ENCODE peak calls at places on chromosome 2, in four cellular contexts. B is HFFc6; E is IMR-90; C is stimulated activated naive CD4-positive, alpha-beta T cell treated with Interleukin-2 at 50 U/mL for 16 hours. X is an unnamed sample.

GRCh38 chr2:82027901-82028570 is 1723.5 kb upstream of the LRRTM1 start:
- DNase-seq in E (no peak), B (no peak), C (no peak), X (no peak)

GRCh38 chr2:117763806-117764205 is 50.7 kb upstream of the DDX18 start:
- DNase-seq in C (no peak), E (no peak), B (no peak), X (no peak)

GRCh38 chr2:224444783-224445182 is 42.9 kb upstream of the FAM124B start:
- DNase-seq in E (no peak), C (no peak), B (no peak), X (no peak)

GRCh38 chr2:129070663-129071062 is 752.0 kb upstream of the HS6ST1 start:
- DNase-seq in B (no peak), C (no peak), E (no peak), X (no peak)

GRCh38 chr2:61645911-61646310 is 107.8 kb upstream of the XPO1 start:
- DNase-seq in B (peak; percentile 90), C (no peak), E (peak; percentile 96), X (no peak)

GRCh38 chr2:61889212-61889956 is 928 bp upstream of the CCT4 start:
- DNase-seq in E (no peak), B (no peak), C (no peak), X (no peak)

GRCh38 chr2:230824406-230824978 is 40.2 kb upstream of the ITM2C start:
- DNase-seq in E (peak; percentile 81), B (peak; percentile 78), C (peak; percentile 25), X (peak; percentile 65)

GRCh38 chr2:216710531-216711282 is 15.4 kb upstream of the IGFBP5 start:
- DNase-seq in B (no peak), C (no peak), E (peak; percentile 69), X (no peak)

GRCh38 chr2:951224-952006 is 766 bp downstream of the SNTG2 start:
- DNase-seq in C (no peak), B (no peak), E (no peak), X (no peak)

GRCh38 chr2:105576440-105577241 is 168.1 kb upstream of the NCK2 start:
- DNase-seq in B (peak; percentile 44), C (no peak), E (peak; percentile 42), X (no peak)

GRCh38 chr2:236659758-236660150 is 90.1 kb downstream of the ACKR3 start:
- DNase-seq in E (peak; percentile 34), B (no peak), C (no peak), X (no peak)

GRCh38 chr2:61658841-61659780 is 121.0 kb upstream of the XPO1 start:
- DNase-seq in C (no peak), B (peak; percentile 53), E (peak; percentile 61), X (no peak)

GRCh38 chr2:128640166-128640846 is 321.6 kb upstream of the HS6ST1 start:
- DNase-seq in B (no peak), C (no peak), E (no peak), X (no peak)

GRCh38 chr2:9789371-9789770 is 53.9 kb upstream of the TAF1B start:
- DNase-seq in B (no peak), C (no peak), E (no peak), X (no peak)

GRCh38 chr2:37397166-37397565 is 52.7 kb downstream of the QPCT start:
- DNase-seq in B (no peak), E (no peak), C (no peak), X (no peak)

GRCh38 chr2:214436470-214436869 is 25.6 kb downstream of the VWC2L start:
- DNase-seq in E (no peak), B (no peak), C (no peak), X (no peak)

GRCh38 chr2:232870766-232871371 is 805 bp downstream of the SNORC start:
- DNase-seq in E (no peak), C (no peak), B (no peak), X (no peak)

GRCh38 chr2:230356084-230356483 is 29.1 kb downstream of the SP140L start:
- DNase-seq in E (peak; percentile 36), C (no peak), B (no peak), X (no peak)

GRCh38 chr2:219030177-219030940 is 11.0 kb downstream of the CFAP65 start:
- DNase-seq in C (no peak), E (no peak), B (no peak), X (no peak)